ENCODE peak calls at places on chromosomes 2 and 18, in nine cellular contexts. One of them, this sample, is unnamed. For H3K4me1, the result is how much of the 10 kb centered on the place peaks cover.

GRCh38 chr2:150495993-150496627 is 8.6 kb upstream of the RND3 start:
- DNase-seq in tibial nerve: no peak
- DNase-seq in fibroblast of lung: peak
- DNase-seq in cardiac muscle cell: no peak
- DNase-seq in prostate gland: no peak
- DNase-seq in PC-9: no peak
- DNase-seq in psoas muscle: no peak
- DNase-seq in neural progenitor cell: no peak
- DNase-seq in A549: no peak
- DNase-seq in this sample: no peak

GRCh38 chr18:26335139-26335933 is 109.1 kb downstream of the TAF4B start:
- DNase-seq in tibial nerve: no peak
- DNase-seq in fibroblast of lung: peak
- DNase-seq in cardiac muscle cell: peak
- DNase-seq in prostate gland: no peak
- DNase-seq in PC-9: no peak
- DNase-seq in psoas muscle: no peak
- DNase-seq in neural progenitor cell: no peak
- DNase-seq in A549: no peak
- DNase-seq in this sample: no peak

GRCh38 chr18:27185025-27185763 is at the start of gene CHST9:
- DNase-seq in tibial nerve: no peak
- DNase-seq in fibroblast of lung: no peak
- DNase-seq in cardiac muscle cell: peak
- DNase-seq in prostate gland: peak
- DNase-seq in PC-9: no peak
- DNase-seq in psoas muscle: peak
- DNase-seq in neural progenitor cell: peak
- DNase-seq in A549: no peak
- DNase-seq in this sample: no peak

GRCh38 chr2:138236142-138236541 is 265.4 kb upstream of the SPOPL start:
- DNase-seq in tibial nerve: no peak
- DNase-seq in fibroblast of lung: no peak
- DNase-seq in cardiac muscle cell: no peak
- DNase-seq in prostate gland: no peak
- DNase-seq in PC-9: no peak
- DNase-seq in psoas muscle: no peak
- DNase-seq in neural progenitor cell: no peak
- DNase-seq in A549: no peak
- DNase-seq in this sample: no peak

GRCh38 chr18:55420665-55420964 is 167.4 kb downstream of the TCF4 start:
- DNase-seq in tibial nerve: no peak
- DNase-seq in fibroblast of lung: no peak
- DNase-seq in cardiac muscle cell: no peak
- DNase-seq in prostate gland: no peak
- DNase-seq in PC-9: no peak
- DNase-seq in psoas muscle: no peak
- DNase-seq in neural progenitor cell: no peak
- DNase-seq in A549: no peak
- DNase-seq in this sample: no peak

GRCh38 chr2:43106767-43107527 is 119.5 kb downstream of the ZFP36L2 start:
- DNase-seq in tibial nerve: no peak
- DNase-seq in fibroblast of lung: peak
- DNase-seq in cardiac muscle cell: no peak
- DNase-seq in prostate gland: no peak
- DNase-seq in PC-9: no peak
- DNase-seq in psoas muscle: no peak
- DNase-seq in neural progenitor cell: peak
- DNase-seq in A549: no peak
- DNase-seq in this sample: peak

GRCh38 chr2:112700004-112700667 is 20.7 kb upstream of the NT5DC4 start:
- DNase-seq in tibial nerve: no peak
- DNase-seq in fibroblast of lung: peak
- DNase-seq in cardiac muscle cell: no peak
- DNase-seq in prostate gland: no peak
- DNase-seq in PC-9: no peak
- DNase-seq in psoas muscle: no peak
- DNase-seq in neural progenitor cell: no peak
- DNase-seq in A549: no peak
- DNase-seq in this sample: no peak

GRCh38 chr2:136378712-136379595 is 261.0 kb upstream of the CXCR4 start:
- DNase-seq in tibial nerve: peak
- DNase-seq in fibroblast of lung: peak
- DNase-seq in cardiac muscle cell: peak
- DNase-seq in prostate gland: peak
- DNase-seq in PC-9: no peak
- DNase-seq in psoas muscle: no peak
- DNase-seq in neural progenitor cell: peak
- DNase-seq in A549: peak
- DNase-seq in this sample: no peak

GRCh38 chr2:27262379-27263286 is at the start of gene SLC30A3:
- DNase-seq in tibial nerve: peak
- DNase-seq in fibroblast of lung: peak
- DNase-seq in cardiac muscle cell: peak
- DNase-seq in prostate gland: peak
- DNase-seq in PC-9: no peak
- DNase-seq in psoas muscle: peak
- DNase-seq in neural progenitor cell: peak
- DNase-seq in A549: peak
- DNase-seq in this sample: peak

GRCh38 chr18:62634991-62635630 is 80.2 kb upstream of the PHLPP1 start:
- DNase-seq in tibial nerve: no peak
- DNase-seq in fibroblast of lung: no peak
- DNase-seq in cardiac muscle cell: no peak
- DNase-seq in prostate gland: no peak
- DNase-seq in PC-9: peak
- DNase-seq in psoas muscle: no peak
- DNase-seq in neural progenitor cell: no peak
- DNase-seq in A549: no peak
- DNase-seq in this sample: no peak

GRCh38 chr18:50797147-50797546 is 22.7 kb downstream of the MRO start:
- DNase-seq in tibial nerve: no peak
- DNase-seq in fibroblast of lung: no peak
- DNase-seq in cardiac muscle cell: no peak
- DNase-seq in prostate gland: no peak
- DNase-seq in PC-9: no peak
- DNase-seq in psoas muscle: no peak
- DNase-seq in neural progenitor cell: no peak
- DNase-seq in A549: no peak
- DNase-seq in this sample: no peak

GRCh38 chr2:202032841-202033316 is 776 bp upstream of the FZD7 start:
- DNase-seq in tibial nerve: peak
- DNase-seq in fibroblast of lung: peak
- DNase-seq in cardiac muscle cell: peak
- DNase-seq in prostate gland: peak
- DNase-seq in PC-9: no peak
- DNase-seq in psoas muscle: peak
- DNase-seq in neural progenitor cell: peak
- DNase-seq in A549: peak
- DNase-seq in this sample: peak

GRCh38 chr2:202035089-202035940 is 1.7 kb downstream of the FZD7 start:
- DNase-seq in tibial nerve: peak
- DNase-seq in fibroblast of lung: peak
- DNase-seq in cardiac muscle cell: peak
- DNase-seq in prostate gland: peak
- DNase-seq in PC-9: peak
- DNase-seq in psoas muscle: peak
- DNase-seq in neural progenitor cell: peak
- DNase-seq in A549: no peak
- DNase-seq in this sample: peak

GRCh38 chr2:202031261-202031986 is 2.2 kb upstream of the FZD7 start:
- DNase-seq in tibial nerve: no peak
- DNase-seq in fibroblast of lung: peak
- DNase-seq in cardiac muscle cell: no peak
- DNase-seq in prostate gland: no peak
- DNase-seq in PC-9: no peak
- DNase-seq in psoas muscle: no peak
- DNase-seq in neural progenitor cell: no peak
- DNase-seq in A549: no peak
- DNase-seq in this sample: no peak

GRCh38 chr2:202034249-202035088 is 814 bp downstream of the FZD7 start:
- DNase-seq in tibial nerve: no peak
- DNase-seq in fibroblast of lung: peak
- DNase-seq in cardiac muscle cell: peak
- DNase-seq in prostate gland: peak
- DNase-seq in PC-9: no peak
- DNase-seq in psoas muscle: peak
- DNase-seq in neural progenitor cell: peak
- DNase-seq in A549: peak
- DNase-seq in this sample: peak

DNA sequence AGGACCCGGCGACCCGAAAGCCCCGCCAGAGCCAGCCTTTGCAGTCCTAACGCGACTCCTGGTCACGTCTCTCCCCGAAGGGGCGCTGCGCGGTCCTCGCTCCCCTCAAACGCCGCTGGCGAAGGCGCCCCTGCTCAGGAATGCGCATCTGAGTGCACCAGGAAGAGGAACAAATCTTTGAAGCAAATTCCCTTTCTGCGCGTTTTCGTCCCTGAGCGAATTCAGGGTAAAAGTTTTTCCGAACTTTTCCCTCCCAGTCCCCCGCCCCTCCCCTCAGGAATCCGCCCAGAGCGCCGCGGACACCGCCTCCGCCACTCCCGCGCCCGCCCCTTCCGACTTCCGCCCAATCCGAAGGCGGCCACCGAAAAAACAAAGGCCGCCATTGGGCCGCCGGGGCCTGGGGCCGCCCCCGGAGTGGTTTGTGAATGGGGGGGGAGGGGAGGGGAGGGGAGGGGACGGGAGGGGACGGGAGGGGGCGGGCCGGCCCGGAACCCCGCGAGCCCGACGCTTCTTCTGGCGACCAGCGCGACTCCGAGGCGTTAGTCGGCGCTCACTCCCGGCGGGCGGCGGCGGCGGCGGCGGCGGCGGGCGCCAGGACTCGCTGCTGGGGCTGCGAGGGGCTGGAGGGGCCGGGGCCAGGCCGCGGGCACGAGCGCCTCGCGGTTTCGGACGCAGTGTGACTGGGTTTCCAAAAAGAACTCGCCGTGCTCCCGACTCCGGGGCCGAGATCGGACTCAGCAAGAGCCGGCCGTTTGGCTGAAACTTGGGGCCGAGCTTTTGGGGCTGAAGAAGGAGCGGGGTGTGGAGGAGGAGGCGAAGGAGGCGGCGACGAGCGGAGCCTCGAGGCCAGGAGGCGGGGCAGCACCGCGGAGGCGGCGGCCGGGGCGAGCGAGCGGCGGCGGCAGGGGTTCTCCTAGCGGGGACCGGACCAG is at the start of gene FZD7:
- DNase-seq in tibial nerve: peak
- DNase-seq in fibroblast of lung: peak
- DNase-seq in cardiac muscle cell: peak
- DNase-seq in prostate gland: peak
- DNase-seq in PC-9: peak
- DNase-seq in psoas muscle: peak
- DNase-seq in neural progenitor cell: peak
- DNase-seq in A549: peak
- DNase-seq in this sample: peak
- TF ChIP-seq CTCF in tibial nerve: no peak
- TF ChIP-seq CTCF in fibroblast of lung: peak
- TF ChIP-seq CTCF in cardiac muscle cell: peak
- TF ChIP-seq CTCF in prostate gland: no peak
- TF ChIP-seq CTCF in PC-9: no peak
- TF ChIP-seq CTCF in psoas muscle: no peak
- TF ChIP-seq CTCF in neural progenitor cell: peak
- TF ChIP-seq CTCF in A549: no peak
- TF ChIP-seq CTCF in this sample: no peak

GRCh38 chr2:7725850-7726242 is 808.6 kb downstream of the RNF144A start:
- DNase-seq in tibial nerve: no peak
- DNase-seq in fibroblast of lung: no peak
- DNase-seq in cardiac muscle cell: no peak
- DNase-seq in prostate gland: no peak
- DNase-seq in PC-9: no peak
- DNase-seq in psoas muscle: no peak
- DNase-seq in neural progenitor cell: no peak
- DNase-seq in A549: no peak
- DNase-seq in this sample: no peak
- H3K4me3 ChIP-seq in tibial nerve: no peak
- H3K4me3 ChIP-seq in fibroblast of lung: no peak
- H3K4me3 ChIP-seq in cardiac muscle cell: no peak
- H3K4me3 ChIP-seq in prostate gland: no peak
- H3K4me3 ChIP-seq in PC-9: no peak
- H3K4me3 ChIP-seq in psoas muscle: no peak
- H3K4me3 ChIP-seq in neural progenitor cell: no peak
- H3K4me3 ChIP-seq in A549: no peak
- H3K4me3 ChIP-seq in this sample: no peak

GRCh38 chr2:101775092-101775491 is 77.6 kb downstream of the MAP4K4 start:
- DNase-seq in tibial nerve: no peak
- DNase-seq in fibroblast of lung: peak
- DNase-seq in cardiac muscle cell: no peak
- DNase-seq in prostate gland: no peak
- DNase-seq in PC-9: no peak
- DNase-seq in psoas muscle: no peak
- DNase-seq in neural progenitor cell: no peak
- DNase-seq in A549: no peak
- DNase-seq in this sample: no peak
- H3K4me1 ChIP-seq in tibial nerve: under half
- H3K4me1 ChIP-seq in fibroblast of lung: under half
- H3K4me1 ChIP-seq in cardiac muscle cell: under half
- H3K4me1 ChIP-seq in prostate gland: under half
- H3K4me1 ChIP-seq in PC-9: under half
- H3K4me1 ChIP-seq in psoas muscle: half or more
- H3K4me1 ChIP-seq in neural progenitor cell: half or more
- H3K4me1 ChIP-seq in A549: under half
- H3K4me1 ChIP-seq in this sample: under half

DNA sequence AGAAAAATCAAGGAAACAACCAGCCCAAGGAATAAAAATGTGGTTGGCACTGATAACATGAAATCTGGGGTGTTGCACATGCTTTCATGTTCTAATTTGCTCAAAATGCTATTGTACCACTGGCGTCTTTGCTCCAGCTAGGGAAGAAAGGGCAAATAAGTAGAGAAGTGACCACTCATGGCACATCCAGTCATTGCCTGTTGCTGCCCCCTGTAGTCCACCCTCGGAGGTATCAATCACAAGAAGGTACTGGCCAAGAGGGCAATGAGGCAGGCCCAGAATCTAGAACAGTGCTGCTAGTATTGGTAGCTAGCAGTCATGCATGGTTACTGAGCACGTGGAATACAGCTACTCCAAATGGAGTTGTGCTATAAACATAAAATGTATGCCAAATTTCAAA is 213.4 kb downstream of the CDCA7 start:
- DNase-seq in tibial nerve: peak
- DNase-seq in fibroblast of lung: peak
- DNase-seq in cardiac muscle cell: peak
- DNase-seq in prostate gland: no peak
- DNase-seq in PC-9: no peak
- DNase-seq in psoas muscle: no peak
- DNase-seq in neural progenitor cell: peak
- DNase-seq in A549: no peak
- DNase-seq in this sample: no peak
- TF ChIP-seq CTCF in tibial nerve: no peak
- TF ChIP-seq CTCF in fibroblast of lung: peak
- TF ChIP-seq CTCF in cardiac muscle cell: peak
- TF ChIP-seq CTCF in prostate gland: no peak
- TF ChIP-seq CTCF in PC-9: peak
- TF ChIP-seq CTCF in psoas muscle: peak
- TF ChIP-seq CTCF in neural progenitor cell: peak
- TF ChIP-seq CTCF in A549: peak
- TF ChIP-seq CTCF in this sample: no peak